ENCODE peak calls at places on chromosomes 4 and X, in four cellular contexts. Z is cardiac fibroblast, A is fibroblast of villous mesenchyme, U is stomach. O is an unnamed sample.

GRCh38 chr4:158624889-158625478 is 46.7 kb downstream of the C4orf46 start:
- DNase-seq in A (peak; percentile 74), Z (peak; percentile 88), U (no peak), O (peak; percentile 60)

GRCh38 chr4:7828011-7828720 is 111.5 kb downstream of the AFAP1 start:
- DNase-seq in A (peak; percentile 100), U (peak; percentile 49), Z (peak; percentile 99), O (peak; percentile 81)

GRCh38 chrX:38061335-38061734 is 55.0 kb downstream of the SYTL5 start:
- DNase-seq in U (no peak), Z (peak; percentile 32), A (peak; percentile 47), O (peak; percentile 11)

GRCh38 chrX:33415454-33415853 is 204.1 kb upstream of the DMD start:
- DNase-seq in Z (no peak), A (no peak), U (no peak), O (peak; percentile 3)

GRCh38 chr4:3074846-3075651 is 568 bp downstream of the HTT start:
- DNase-seq in U (peak; percentile 42), A (peak; percentile 75), Z (peak; percentile 58), O (peak; percentile 89)

GRCh38 chrX:132426695-132427281 is 62.0 kb downstream of the MBNL3 start:
- DNase-seq in Z (peak; percentile 78), U (no peak), A (peak; percentile 89), O (no peak)

GRCh38 chr4:630661-631060 is 5.3 kb downstream of the PDE6B start:
- DNase-seq in U (no peak), A (no peak), Z (no peak), O (no peak)

GRCh38 chr4:86451560-86452322 is 91.9 kb upstream of the MAPK10 start:
- DNase-seq in A (peak; percentile 41), Z (peak; percentile 36), U (no peak), O (no peak)

GRCh38 chr4:10346023-10346422 is 111.2 kb downstream of the ZNF518B start:
- DNase-seq in Z (peak; percentile 72), A (no peak), U (no peak), O (no peak)

GRCh38 chr4:90641856-90642599 is 514.8 kb downstream of the CCSER1 start:
- DNase-seq in A (no peak), U (no peak), Z (no peak), O (peak; percentile 5)

GRCh38 chr4:8303485-8304281 is 34.1 kb downstream of the HTRA3 start:
- DNase-seq in U (no peak), Z (peak; percentile 97), A (peak; percentile 85), O (peak; percentile 59)

GRCh38 chrX:74119016-74119910 is 184.7 kb upstream of the ZCCHC13 start:
- DNase-seq in A (peak; percentile 47), Z (peak; percentile 56), U (no peak), O (no peak)

GRCh38 chrX:115940888-115941332 is 229.6 kb upstream of the AGTR2 start:
- DNase-seq in Z (peak; percentile 12), A (peak; percentile 69), U (peak; percentile 88), O (no peak)

GRCh38 chr4:124179521-124180186 is 532.9 kb downstream of the ANKRD50 start:
- DNase-seq in A (no peak), U (no peak), Z (no peak), O (no peak)

GRCh38 chr4:124183231-124183630 is 529.3 kb downstream of the ANKRD50 start:
- DNase-seq in U (no peak), Z (no peak), A (no peak), O (no peak)

GRCh38 chr4:124178449-124179021 is 534.0 kb downstream of the ANKRD50 start:
- DNase-seq in A (no peak), U (no peak), Z (peak; percentile 80), O (no peak)

GRCh38 chr4:124183926-124184325 is 528.6 kb downstream of the ANKRD50 start:
- DNase-seq in A (no peak), U (no peak), Z (no peak), O (no peak)

DNA sequence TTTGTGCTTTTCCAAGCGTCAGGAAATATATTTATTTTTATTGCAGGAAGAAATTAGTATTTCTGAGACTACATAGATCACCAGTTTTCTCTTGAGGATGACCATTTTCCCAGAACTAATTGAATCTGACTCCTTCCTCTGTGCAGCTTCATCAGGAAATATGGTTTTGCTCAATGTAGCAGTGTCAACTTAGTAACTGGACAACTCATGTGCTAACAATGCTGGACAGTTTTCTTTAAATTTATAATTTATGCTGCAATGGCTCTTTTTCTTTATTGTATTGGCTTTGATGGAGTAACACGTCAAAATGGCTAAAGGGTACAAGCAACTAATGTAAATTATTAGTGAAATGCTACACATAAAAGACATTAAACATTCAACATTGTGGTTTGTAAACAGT is 531.5 kb downstream of the ANKRD50 start:
- DNase-seq in Z (peak; percentile 20), A (peak; percentile 52), U (no peak), O (no peak)
- TF ChIP-seq CTCF in Z (no peak), A (no peak), U (no peak), O (no peak)

GRCh38 chr4:81405900-81406401 is 65.8 kb downstream of the RASGEF1B start:
- DNase-seq in Z (peak; percentile 88), U (peak; percentile 42), A (peak; percentile 79), O (peak; percentile 89)

GRCh38 chr4:81407726-81408125 is 64.0 kb downstream of the RASGEF1B start:
- DNase-seq in U (no peak), Z (no peak), A (no peak), O (no peak)

GRCh38 chr4:81409836-81410235 is 61.9 kb downstream of the RASGEF1B start:
- DNase-seq in Z (no peak), A (no peak), U (no peak), O (no peak)

GRCh38 chr4:81408341-81408740 is 63.4 kb downstream of the RASGEF1B start:
- DNase-seq in U (no peak), Z (no peak), A (no peak), O (no peak)

GRCh38 chr4:81404294-81404693 is 67.4 kb downstream of the RASGEF1B start:
- DNase-seq in A (no peak), U (no peak), Z (no peak), O (no peak)
- TF ChIP-seq CTCF in A (no peak), U (no peak), Z (peak; percentile 8), O (no peak)

GRCh38 chrX:12080265-12080664 is 58.0 kb upstream of the FRMPD4 start:
- DNase-seq in A (peak; percentile 53), Z (peak; percentile 73), U (no peak), O (peak; percentile 40)
- TF ChIP-seq CTCF in A (peak; percentile 59), Z (peak; percentile 53), U (peak; percentile 17), O (peak; percentile 52)

DNA sequence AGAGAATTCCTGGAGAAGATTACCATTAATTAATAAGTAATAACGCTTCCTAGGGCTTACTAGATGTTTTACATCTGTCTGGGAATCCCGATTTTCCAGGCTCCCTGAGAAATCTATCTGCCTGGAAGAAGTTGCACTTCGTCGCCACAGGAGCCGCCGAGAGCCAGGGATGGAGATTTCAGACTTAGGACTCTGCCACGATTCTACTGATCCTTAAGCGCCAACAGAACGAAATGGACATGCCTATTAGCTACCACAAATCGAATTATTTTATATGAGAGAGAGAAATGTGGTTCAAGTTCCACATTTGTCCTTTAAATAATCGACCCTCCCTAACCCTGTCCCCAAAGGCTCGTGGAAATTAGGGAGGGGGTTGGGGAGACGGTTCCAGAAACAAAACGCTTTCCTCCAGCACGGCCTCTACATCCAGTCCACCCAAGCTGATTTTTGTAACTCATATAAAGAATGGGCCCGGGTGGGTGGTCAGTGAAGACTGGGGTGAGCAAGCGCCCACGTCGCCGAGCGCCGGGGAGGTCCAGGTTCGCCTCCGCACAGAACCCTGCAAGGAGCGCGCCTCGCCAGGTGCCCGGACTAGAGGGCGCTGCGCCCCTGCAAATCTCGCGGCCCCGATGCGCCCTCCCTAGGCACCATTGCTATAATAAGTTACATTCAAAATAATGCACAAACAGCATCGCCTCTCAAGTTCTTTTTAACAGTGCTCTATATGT is 1.9 kb upstream of the FAT1 start:
- DNase-seq in A (peak; percentile 90), U (peak; percentile 81), Z (peak; percentile 90), O (peak; percentile 92)
- TF ChIP-seq CTCF in A (peak; percentile 71), U (peak; percentile 34), Z (peak; percentile 66), O (peak; percentile 86)

DNA sequence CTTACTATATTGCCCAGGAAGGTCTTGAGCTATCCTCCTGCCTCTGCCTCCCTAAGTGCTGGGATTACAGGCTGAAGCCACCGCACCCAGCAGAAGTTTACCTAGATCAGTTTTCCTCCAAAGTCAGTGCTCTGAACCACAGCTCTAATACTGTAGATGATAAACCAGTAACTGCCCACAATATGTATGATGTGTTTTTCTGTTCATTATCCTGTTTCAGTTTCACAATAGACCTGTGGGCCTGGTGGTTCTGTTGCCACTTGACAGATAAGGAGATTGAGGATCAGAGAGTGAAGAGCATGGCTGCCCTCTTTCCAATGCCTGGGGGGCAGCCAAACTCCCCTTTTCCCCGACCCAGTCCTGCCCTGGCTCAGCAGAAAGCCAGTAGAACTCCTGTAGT is 87.0 kb downstream of the EFNB1 start:
- DNase-seq in A (no peak), U (no peak), Z (no peak), O (no peak)
- TF ChIP-seq CTCF in A (no peak), U (no peak), Z (no peak), O (no peak)

O was measured in hepatocyte.